ENCODE peak calls at places on chromosomes 3 and 15, in eight cellular contexts. N, Y, U, M, A, C, K and B are unnamed samples. For H3K4me1 and H3K9me3, the result is how much of the 10 kb centered on the place peaks cover.

GRCh38 chr15:83250766-83251165 is 33.7 kb downstream of the BNC1 start:
- DNase-seq in N (no peak), Y (no peak), U (no peak), M (no peak), A (no peak), C (peak), K (no peak), B (no peak)

GRCh38 chr3:170144437-170144843 is 37.1 kb downstream of the PHC3 start:
- DNase-seq in N (no peak), Y (no peak), U (no peak), M (no peak), A (no peak), C (no peak), K (no peak), B (no peak)

GRCh38 chr15:67832031-67832551 is 6.8 kb downstream of the SKOR1 start:
- DNase-seq in N (no peak), Y (no peak), U (no peak), M (no peak), A (no peak), C (peak), K (no peak), B (no peak)

GRCh38 chr3:149080011-149080698 is 6.2 kb downstream of the HLTF start:
- DNase-seq in N (no peak), Y (no peak), U (no peak), M (no peak), A (no peak), C (no peak), K (no peak), B (no peak)

GRCh38 chr3:66133050-66133757 is 87.6 kb upstream of the SLC25A26 start:
- DNase-seq in N (no peak), Y (no peak), U (no peak), M (no peak), A (no peak), C (peak), K (no peak), B (no peak)

GRCh38 chr15:85762756-85763127 is 32.0 kb downstream of the KLHL25 start:
- DNase-seq in N (no peak), Y (peak), U (peak), M (no peak), A (no peak), C (no peak), K (no peak), B (no peak)

GRCh38 chr3:138872632-138873031 is 37.9 kb upstream of the PIK3CB start:
- DNase-seq in N (no peak), Y (no peak), U (no peak), M (no peak), A (no peak), C (no peak), K (no peak), B (no peak)

GRCh38 chr3:53493997-53494791 is at the start of gene CACNA1D:
- DNase-seq in N (peak), Y (peak), U (peak), M (peak), A (peak), C (no peak), K (no peak), B (peak)

GRCh38 chr3:138724433-138724832 is 110.3 kb downstream of the PIK3CB start:
- DNase-seq in N (no peak), Y (no peak), U (no peak), M (no peak), A (no peak), C (no peak), K (no peak), B (no peak)

GRCh38 chr15:78321786-78322185 is 18.4 kb upstream of the CRABP1 start:
- DNase-seq in N (no peak), Y (peak), U (peak), M (no peak), A (no peak), C (no peak), K (no peak), B (no peak)

GRCh38 chr15:52093539-52094502 is 18.8 kb downstream of the BCL2L10 start:
- DNase-seq in N (no peak), Y (no peak), U (no peak), M (no peak), A (peak), C (peak), K (peak), B (peak)

GRCh38 chr3:152292367-152292766 is 23.6 kb downstream of the MBNL1 start:
- DNase-seq in N (no peak), Y (no peak), U (no peak), M (no peak), A (no peak), C (no peak), K (no peak), B (no peak)
- H3K4me1 ChIP-seq in N (under half), Y (under half), U (half or more), M (half or more), A (under half), C (under half), K (half or more), B (under half)

GRCh38 chr3:52299815-52300611 is 12.4 kb downstream of the GLYCTK start:
- DNase-seq in N (peak), Y (no peak), U (peak), M (peak), A (peak), C (peak), K (no peak), B (no peak)
- TF ChIP-seq CTCF in N (no peak), Y (peak), U (peak), M (no peak), A (no peak), C (peak), K (peak), B (no peak)

GRCh38 chr3:164278550-164278949 is 799.7 kb downstream of the SI start:
- DNase-seq in N (no peak), Y (no peak), U (no peak), M (no peak), A (no peak), C (no peak), K (no peak), B (no peak)
- H3K9me3 ChIP-seq in N (under half), Y (under half), U (under half), M (under half), A (under half), C (under half), K (under half), B (under half)

DNA sequence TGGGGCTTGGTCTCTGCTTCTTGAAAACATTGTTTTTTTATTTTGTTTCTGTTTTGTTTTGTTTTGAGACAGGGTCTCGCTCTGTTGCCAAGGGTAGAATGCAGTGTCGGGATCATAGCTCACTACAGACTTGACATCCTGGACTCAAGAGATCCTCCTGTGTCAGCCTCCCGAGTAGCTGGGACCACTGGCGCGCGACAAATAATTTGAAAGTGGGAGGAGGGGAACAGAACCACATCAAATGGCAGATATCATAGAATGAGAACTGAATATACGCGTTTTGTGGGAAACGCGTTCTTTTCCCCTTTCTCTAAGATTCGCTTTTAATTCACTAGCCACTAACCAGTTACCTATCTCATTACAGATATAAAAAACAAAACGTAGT is 641 bp upstream of the VPS13C start:
- DNase-seq in N (no peak), Y (no peak), U (no peak), M (no peak), A (no peak), C (no peak), K (no peak), B (no peak)
- H3K4me1 ChIP-seq in N (under half), Y (under half), U (under half), M (under half), A (under half), C (under half), K (under half), B (under half)

GRCh38 chr3:11949351-11949750 is 54.8 kb upstream of the SYN2 start:
- DNase-seq in N (no peak), Y (no peak), U (no peak), M (no peak), A (no peak), C (no peak), K (no peak), B (no peak)

GRCh38 chr3:11948331-11948730 is 55.9 kb upstream of the SYN2 start:
- DNase-seq in N (no peak), Y (no peak), U (no peak), M (no peak), A (no peak), C (no peak), K (no peak), B (no peak)

GRCh38 chr3:11948866-11949265 is 55.3 kb upstream of the SYN2 start:
- DNase-seq in N (no peak), Y (no peak), U (no peak), M (no peak), A (no peak), C (no peak), K (no peak), B (no peak)

GRCh38 chr3:11944052-11944673 is 60.0 kb upstream of the SYN2 start:
- DNase-seq in N (no peak), Y (no peak), U (no peak), M (peak), A (no peak), C (peak), K (no peak), B (no peak)
- TF ChIP-seq CTCF in N (peak), Y (peak), U (peak), M (no peak), A (peak), C (peak), K (peak), B (peak)